ENCODE peak calls at places on chromosomes 12 and 14, in ten cellular contexts. U, G, F, O, H, M, W, C, B and Q are unnamed samples.

GRCh38 chr12:49633703-49634311 is 10.4 kb downstream of the PRPF40B start:
- DNase-seq in U (no peak), G (no peak), F (no peak), O (no peak), H (no peak), M (no peak), W (no peak), C (no peak), B (no peak), Q (no peak)

GRCh38 chr14:103427485-103428443 is 42.5 kb downstream of the MARK3 start:
- DNase-seq in U (peak), G (peak), F (no peak), O (peak), H (peak), M (peak), W (peak), C (no peak), B (peak), Q (peak)

GRCh38 chr14:90642239-90642717 is 174.0 kb downstream of the TTC7B start:
- DNase-seq in U (peak), G (no peak), F (no peak), O (no peak), H (no peak), M (no peak), W (peak), C (peak), B (peak), Q (no peak)

GRCh38 chr14:50082308-50082742 is 34.0 kb downstream of the VCPKMT start:
- DNase-seq in U (no peak), G (peak), F (no peak), O (peak), H (no peak), M (no peak), W (no peak), C (no peak), B (no peak), Q (no peak)

GRCh38 chr14:68306934-68307758 is 485.7 kb downstream of the ZFP36L1 start:
- DNase-seq in U (no peak), G (no peak), F (no peak), O (no peak), H (peak), M (no peak), W (no peak), C (no peak), B (no peak), Q (no peak)

GRCh38 chr12:1634590-1635191 is 5.7 kb downstream of the WNT5B start:
- DNase-seq in U (peak), G (peak), F (peak), O (peak), H (peak), M (peak), W (peak), C (peak), B (peak), Q (peak)

GRCh38 chr14:105879867-105880561 is 353.6 kb downstream of the TMEM121 start:
- DNase-seq in U (no peak), G (no peak), F (no peak), O (peak), H (peak), M (no peak), W (no peak), C (no peak), B (no peak), Q (no peak)

GRCh38 chr14:94768521-94769412 is 1.1 kb downstream of the GSC start:
- DNase-seq in U (no peak), G (no peak), F (no peak), O (no peak), H (no peak), M (no peak), W (peak), C (no peak), B (peak), Q (no peak)

GRCh38 chr14:54312166-54312801 is 84.5 kb upstream of the CDKN3 start:
- DNase-seq in U (peak), G (no peak), F (no peak), O (no peak), H (no peak), M (no peak), W (peak), C (no peak), B (peak), Q (no peak)

GRCh38 chr14:81005540-81006228 is 50.3 kb downstream of the TSHR start:
- DNase-seq in U (no peak), G (no peak), F (no peak), O (no peak), H (no peak), M (no peak), W (no peak), C (no peak), B (no peak), Q (no peak)

GRCh38 chr12:542290-543113 is 82.8 kb downstream of the B4GALNT3 start:
- DNase-seq in U (no peak), G (no peak), F (no peak), O (no peak), H (no peak), M (no peak), W (no peak), C (no peak), B (no peak), Q (no peak)

GRCh38 chr12:17949558-17950141 is 140.3 kb downstream of the RERGL start:
- DNase-seq in U (peak), G (no peak), F (no peak), O (no peak), H (no peak), M (no peak), W (no peak), C (no peak), B (no peak), Q (no peak)

GRCh38 chr14:100864206-100864605 is 38.3 kb downstream of the MEG3 start:
- DNase-seq in U (no peak), G (no peak), F (no peak), O (no peak), H (no peak), M (no peak), W (no peak), C (no peak), B (no peak), Q (no peak)

GRCh38 chr14:104464907-104465306 is 114.7 kb upstream of the C14orf180 start:
- DNase-seq in U (no peak), G (no peak), F (no peak), O (no peak), H (no peak), M (no peak), W (no peak), C (no peak), B (no peak), Q (no peak)

GRCh38 chr14:77319416-77319815 is 1.3 kb downstream of the POMT2 start:
- DNase-seq in U (peak), G (no peak), F (no peak), O (no peak), H (no peak), M (no peak), W (no peak), C (peak), B (no peak), Q (no peak)

GRCh38 chr12:116780942-116781341 is 42.8 kb downstream of the RNFT2 start:
- DNase-seq in U (no peak), G (no peak), F (no peak), O (no peak), H (no peak), M (no peak), W (no peak), C (no peak), B (no peak), Q (no peak)

GRCh38 chr12:76153616-76154015 is 69.1 kb upstream of the NAP1L1 start:
- DNase-seq in U (no peak), G (no peak), F (no peak), O (no peak), H (no peak), M (no peak), W (no peak), C (no peak), B (no peak), Q (no peak)

GRCh38 chr14:66496188-66496807 is 10.1 kb downstream of the CCDC196 start:
- DNase-seq in U (no peak), G (no peak), F (no peak), O (no peak), H (peak), M (no peak), W (no peak), C (no peak), B (peak), Q (no peak)

GRCh38 chr12:84811291-84811690 is 101.3 kb downstream of the SLC6A15 start:
- DNase-seq in U (no peak), G (no peak), F (no peak), O (no peak), H (no peak), M (no peak), W (no peak), C (no peak), B (no peak), Q (no peak)

GRCh38 chr14:95321693-95322455 is 2.2 kb upstream of the CLMN start:
- DNase-seq in U (no peak), G (no peak), F (no peak), O (no peak), H (no peak), M (no peak), W (no peak), C (no peak), B (no peak), Q (no peak)

GRCh38 chr12:56679834-56680575 is 8.1 kb downstream of the PTGES3 start:
- DNase-seq in U (no peak), G (no peak), F (no peak), O (no peak), H (no peak), M (no peak), W (no peak), C (no peak), B (no peak), Q (no peak)

GRCh38 chr12:112881602-112882001 is 25.2 kb upstream of the OAS1 start:
- DNase-seq in U (no peak), G (no peak), F (no peak), O (no peak), H (no peak), M (no peak), W (no peak), C (no peak), B (no peak), Q (no peak)

GRCh38 chr14:93742761-93743160 is 45.5 kb downstream of the PRIMA1 start:
- DNase-seq in U (no peak), G (no peak), F (no peak), O (no peak), H (no peak), M (no peak), W (no peak), C (no peak), B (no peak), Q (no peak)

GRCh38 chr12:125889742-125890141 is 824.5 kb downstream of the AACS start:
- DNase-seq in U (no peak), G (no peak), F (no peak), O (no peak), H (peak), M (no peak), W (no peak), C (peak), B (no peak), Q (no peak)

GRCh38 chr12:65232490-65233077 is 45.9 kb upstream of the MSRB3 start:
- DNase-seq in U (peak), G (no peak), F (no peak), O (no peak), H (no peak), M (no peak), W (peak), C (peak), B (peak), Q (no peak)

GRCh38 chr12:15937902-15938301 is 26.8 kb downstream of the DERA start:
- DNase-seq in U (no peak), G (no peak), F (no peak), O (no peak), H (no peak), M (no peak), W (no peak), C (no peak), B (no peak), Q (no peak)